ENCODE peak calls at places on chromosomes 11 and 22, in eight cellular contexts. C is CD4-positive, alpha-beta T cell; K is thoracic aorta; J is progenitor cell of endocrine pancreas; O is IMR-90; X is GM12865; Y is fibroblast of mammary gland; N is choroid plexus epithelial cell. U is an unnamed sample.

GRCh38 chr11:81237139-81237538 is 1496.5 kb downstream of the FAM181B start:
- DNase-seq in Y (peak), N (peak), X (peak), K (no peak), J (no peak), O (peak), C (no peak), U (no peak)

GRCh38 chr11:86247608-86248007 is 3.1 kb downstream of the EED start:
- DNase-seq in K (no peak), Y (no peak), N (no peak), J (no peak), C (no peak), O (no peak), X (no peak), U (peak)

GRCh38 chr11:83639995-83640758 is 354.0 kb upstream of the CCDC90B start:
- DNase-seq in X (no peak), N (no peak), C (no peak), K (no peak), J (no peak), O (no peak), Y (no peak), U (no peak)

GRCh38 chr11:65642014-65642671 is 4.2 kb downstream of the SIPA1 start:
- DNase-seq in C (no peak), Y (no peak), O (no peak), N (no peak), K (no peak), J (no peak), X (no peak), U (no peak)

GRCh38 chr11:81278986-81279385 is 1454.7 kb downstream of the FAM181B start:
- DNase-seq in J (no peak), Y (no peak), O (no peak), N (no peak), C (no peak), K (no peak), X (no peak), U (no peak)

GRCh38 chr11:23502389-23502788 is 642.1 kb upstream of the CCDC179 start:
- DNase-seq in C (no peak), Y (no peak), N (no peak), X (no peak), K (no peak), O (no peak), J (no peak), U (no peak)

GRCh38 chr11:518463-519202 is 11.6 kb upstream of the RNH1 start:
- DNase-seq in N (peak), O (peak), Y (peak), J (no peak), X (peak), C (peak), K (peak), U (peak)

GRCh38 chr22:31240011-31240410 is 27.9 kb downstream of the LIMK2 start:
- DNase-seq in C (no peak), J (no peak), N (peak), O (peak), X (no peak), Y (no peak), K (no peak), U (no peak)

GRCh38 chr11:7046474-7046873 is 26.2 kb downstream of the NLRP14 start:
- DNase-seq in O (peak), N (peak), Y (peak), J (no peak), K (no peak), X (no peak), C (no peak), U (no peak)

GRCh38 chr11:108063410-108063809 is 54.7 kb downstream of the CUL5 start:
- DNase-seq in O (no peak), J (no peak), K (no peak), N (no peak), X (no peak), Y (no peak), C (no peak), U (no peak)

GRCh38 chr22:27397036-27397947 is 404.3 kb downstream of the MN1 start:
- DNase-seq in Y (no peak), X (no peak), K (no peak), N (peak), C (no peak), O (peak), J (no peak), U (no peak)

GRCh38 chr11:128497057-128497957 is 90.1 kb downstream of the ETS1 start:
- DNase-seq in Y (peak), X (peak), K (no peak), J (no peak), O (peak), C (no peak), N (peak), U (peak)

GRCh38 chr22:49783926-49784629 is 43.6 kb downstream of the BRD1 start:
- DNase-seq in Y (no peak), K (no peak), C (no peak), O (no peak), X (no peak), J (no peak), N (no peak), U (no peak)

GRCh38 chr11:69470301-69470700 is 11.2 kb upstream of the LINC01488 start:
- DNase-seq in N (no peak), O (no peak), C (no peak), Y (no peak), X (no peak), K (no peak), J (no peak), U (no peak)

GRCh38 chr11:68780829-68781228 is 29.5 kb upstream of the TESMIN start:
- DNase-seq in O (no peak), X (peak), Y (peak), J (no peak), N (peak), K (no peak), C (no peak), U (peak)

GRCh38 chr22:43293661-43294392 is 49.3 kb downstream of the SCUBE1 start:
- DNase-seq in Y (peak), J (peak), K (no peak), C (no peak), O (peak), X (no peak), N (peak), U (no peak)

GRCh38 chr11:96114178-96115070 is 190.5 kb upstream of the MTMR2 start:
- DNase-seq in O (no peak), J (no peak), K (no peak), X (peak), C (no peak), N (no peak), Y (no peak), U (no peak)

GRCh38 chr22:44108076-44108475 is 72.6 kb upstream of the PARVG start:
- DNase-seq in X (no peak), K (no peak), O (no peak), N (no peak), Y (no peak), C (no peak), J (no peak), U (no peak)

GRCh38 chr11:57283231-57283990 is 41.3 kb downstream of the TNKS1BP1 start:
- DNase-seq in J (no peak), Y (peak), X (no peak), K (no peak), N (no peak), C (no peak), O (no peak), U (no peak)

GRCh38 chr11:450809-451451 is 851 bp downstream of the PTDSS2 start:
- DNase-seq in K (no peak), Y (peak), C (peak), O (peak), J (peak), N (peak), X (peak), U (peak)

GRCh38 chr11:12269446-12270214 is 107.7 kb upstream of the PARVA start:
- DNase-seq in Y (no peak), K (no peak), O (no peak), N (no peak), X (no peak), J (no peak), C (no peak), U (no peak)

GRCh38 chr11:77865805-77866204 is 44.9 kb downstream of the AAMDC start:
- DNase-seq in K (no peak), N (peak), C (no peak), X (no peak), O (peak), J (no peak), Y (peak), U (no peak)

GRCh38 chr22:21902296-21903087 is 35.0 kb upstream of the MAPK1 start:
- DNase-seq in Y (no peak), N (no peak), K (no peak), C (no peak), J (no peak), O (no peak), X (peak), U (no peak)

GRCh38 chr11:105244157-105244820 is 104.7 kb upstream of the CARD18 start:
- DNase-seq in N (peak), K (peak), O (peak), J (no peak), C (no peak), Y (peak), X (no peak), U (peak)

GRCh38 chr11:119000906-119001305 is 3.0 kb downstream of the CENATAC start:
- DNase-seq in C (no peak), X (no peak), J (no peak), Y (peak), K (no peak), O (peak), N (no peak), U (no peak)

DNA sequence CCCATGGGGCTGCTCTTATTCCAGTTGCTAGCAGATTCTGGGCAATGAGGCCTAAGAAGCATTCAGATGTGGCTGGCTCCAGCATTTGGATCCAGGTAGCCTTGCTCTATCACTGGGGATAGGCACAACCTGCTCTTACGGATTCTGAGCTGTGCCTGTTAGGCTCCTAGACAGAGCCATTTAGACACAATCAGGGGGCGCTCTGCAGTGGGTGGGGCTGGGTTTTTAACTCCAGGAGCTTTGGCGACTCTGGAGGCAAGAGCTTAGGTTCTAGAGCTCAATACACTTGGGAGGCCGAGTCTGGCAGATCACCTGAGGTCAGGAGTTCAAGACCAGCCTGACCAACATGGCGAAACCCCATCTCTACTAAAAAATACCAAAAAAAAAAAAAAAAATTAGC is 32.0 kb downstream of the KCNC1 start:
- DNase-seq in X (no peak), K (no peak), C (no peak), O (no peak), N (no peak), Y (no peak), J (no peak), U (no peak)
- TF ChIP-seq CTCF in X (no peak), K (no peak), C (no peak), O (no peak), N (peak), Y (no peak), J (peak), U (no peak)

DNA sequence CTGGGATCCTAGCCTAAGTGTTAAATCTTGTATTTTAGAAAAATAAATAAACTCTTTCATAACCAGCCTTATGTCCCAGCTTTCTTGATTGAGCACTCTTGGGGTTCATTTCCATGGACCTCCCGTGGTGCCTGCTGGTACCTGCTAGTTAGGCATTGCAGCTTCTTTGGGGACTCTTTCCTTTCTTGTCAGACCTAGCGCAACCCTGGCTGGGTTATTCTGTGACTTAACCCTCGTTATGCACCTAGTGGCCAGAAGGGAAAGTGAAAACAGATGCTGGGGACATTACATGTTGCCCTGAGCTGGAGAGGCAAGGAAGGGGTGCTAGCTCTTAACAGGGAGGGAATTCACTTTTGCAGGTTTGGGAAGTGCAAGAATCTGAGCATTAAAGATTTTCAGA is 46.8 kb downstream of the APIP start:
- DNase-seq in K (no peak), J (no peak), Y (no peak), C (no peak), N (peak), X (peak), O (no peak), U (no peak)
- TF ChIP-seq CTCF in K (no peak), J (peak), Y (peak), C (no peak), N (peak), X (peak), O (no peak), U (no peak)

GRCh38 chr11:33258631-33259184 is 1.5 kb downstream of the HIPK3 start:
- DNase-seq in N (peak), J (no peak), X (no peak), Y (peak), K (no peak), O (peak), C (peak), U (no peak)
- TF ChIP-seq CTCF in N (no peak), J (no peak), X (no peak), Y (no peak), K (no peak), O (no peak), C (no peak), U (no peak)

DNA sequence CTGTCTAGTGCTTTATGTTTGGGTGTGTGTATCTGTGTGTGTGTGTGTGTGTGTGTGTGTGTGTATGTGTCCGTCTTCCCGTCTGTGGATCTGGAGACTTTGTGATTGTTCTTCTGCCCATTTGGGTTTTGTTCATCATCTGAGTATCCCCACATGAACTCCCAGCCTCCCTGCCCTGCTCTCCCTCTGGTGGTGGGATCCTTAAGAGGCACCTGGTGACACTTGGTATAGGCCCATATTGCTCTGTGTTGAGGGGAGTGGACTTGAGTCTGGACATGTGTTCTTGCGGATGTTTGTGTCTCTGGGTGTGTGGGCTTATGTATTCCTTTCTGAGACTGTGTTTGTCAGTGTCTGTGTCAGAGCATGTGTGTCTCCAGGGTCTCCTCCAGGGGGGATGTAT is 15.3 kb downstream of the RCOR2 start:
- DNase-seq in J (no peak), X (peak), O (peak), C (no peak), K (no peak), N (peak), Y (peak), U (no peak)
- TF ChIP-seq CTCF in J (peak), X (peak), O (peak), C (no peak), K (no peak), N (peak), Y (peak), U (peak)

DNA sequence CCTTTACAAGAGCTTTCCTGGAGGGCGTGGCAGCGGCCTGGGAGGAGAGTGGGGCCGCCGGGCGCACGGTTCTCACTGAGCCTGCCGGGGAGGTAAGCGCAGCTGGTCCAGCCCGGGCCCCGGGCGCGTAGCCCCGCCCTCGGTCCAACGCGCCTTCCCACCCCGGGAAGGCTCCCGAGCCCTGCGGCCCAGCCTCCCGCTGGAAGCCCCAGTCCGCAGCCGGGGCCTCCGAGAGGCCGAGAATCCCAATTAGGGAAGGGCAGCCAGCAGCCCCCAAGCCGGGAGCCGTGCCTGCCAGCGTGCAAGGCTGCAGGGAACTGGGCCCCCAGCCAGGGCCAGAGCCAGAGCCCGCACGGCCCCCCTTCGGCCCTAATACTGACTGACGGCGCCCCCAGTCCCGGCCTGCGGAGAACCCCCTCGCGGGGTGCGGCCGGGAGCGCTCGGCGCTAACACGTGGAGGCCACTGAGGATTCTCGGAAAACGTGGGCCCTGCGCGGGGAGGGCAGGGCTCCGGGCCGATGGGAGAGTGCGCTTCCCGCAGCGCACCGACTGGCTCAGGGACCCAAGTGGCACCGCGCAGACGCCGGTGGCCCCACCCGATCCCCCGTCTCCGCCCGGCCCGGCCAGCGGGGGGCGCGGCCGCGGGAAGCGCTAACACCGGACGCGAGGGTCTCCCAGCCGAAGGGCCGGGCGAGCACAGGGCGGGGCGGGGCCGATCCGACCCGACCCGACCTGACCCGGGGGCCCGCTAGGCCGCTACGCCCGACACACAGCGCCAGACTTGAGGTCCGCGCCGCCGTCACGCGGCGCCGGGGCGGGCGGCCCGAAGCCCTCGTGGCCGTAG is 5.7 kb downstream of the ZFTA start:
- DNase-seq in Y (peak), O (no peak), J (no peak), N (no peak), C (no peak), X (no peak), K (no peak), U (no peak)
- TF ChIP-seq CTCF in Y (no peak), O (no peak), J (peak), N (no peak), C (no peak), X (no peak), K (no peak), U (no peak)